ENCODE peak calls at places on chromosomes 1 and 21, in eight cellular contexts. D, T, K, B, E, G, X and F are unnamed samples.

GRCh38 chr1:15056515-15057285 is 96.8 kb upstream of the TMEM51 start:
- DNase-seq in D (peak; percentile 18), T (no peak), K (no peak), B (peak; percentile 71), E (peak; percentile 54), G (no peak), X (no peak), F (peak; percentile 46)

GRCh38 chr1:240999826-241000225 is 357.2 kb downstream of the RGS7 start:
- DNase-seq in D (no peak), T (no peak), K (no peak), B (no peak), E (no peak), G (no peak), X (no peak), F (no peak)

GRCh38 chr21:34924767-34925425 is 124.2 kb downstream of the RUNX1 start:
- DNase-seq in D (no peak), T (no peak), K (no peak), B (no peak), E (no peak), G (no peak), X (no peak), F (no peak)

GRCh38 chr1:247304046-247304445 is 27.6 kb downstream of the ZNF496 start:
- DNase-seq in D (no peak), T (no peak), K (no peak), B (no peak), E (no peak), G (no peak), X (no peak), F (no peak)

GRCh38 chr1:192884241-192884640 is 75.4 kb downstream of the RGS2 start:
- DNase-seq in D (no peak), T (no peak), K (no peak), B (no peak), E (no peak), G (no peak), X (no peak), F (no peak)

GRCh38 chr21:39799178-39799577 is 54.2 kb downstream of the IGSF5 start:
- DNase-seq in D (no peak), T (no peak), K (no peak), B (no peak), E (no peak), G (no peak), X (peak; percentile 68), F (no peak)

GRCh38 chr1:242017580-242018233 is 18.8 kb upstream of the MAP1LC3C start:
- DNase-seq in D (no peak), T (peak; percentile 65), K (no peak), B (peak; percentile 21), E (peak; percentile 55), G (peak; percentile 24), X (peak; percentile 66), F (peak; percentile 86)

GRCh38 chr1:29235955-29236742 is at the start of gene PTPRU:
- DNase-seq in D (no peak), T (peak; percentile 51), K (peak; percentile 90), B (peak; percentile 58), E (peak; percentile 74), G (peak; percentile 89), X (peak; percentile 64), F (peak; percentile 65)

GRCh38 chr1:84037758-84038611 is 39.1 kb upstream of the TTLL7 start:
- DNase-seq in D (no peak), T (no peak), K (no peak), B (no peak), E (no peak), G (no peak), X (no peak), F (no peak)

GRCh38 chr21:42513985-42514882 is 582 bp downstream of the SLC37A1 start:
- DNase-seq in D (no peak), T (no peak), K (peak; percentile 70), B (no peak), E (no peak), G (peak; percentile 41), X (no peak), F (peak; percentile 39)

GRCh38 chr1:65310078-65310587 is 790 bp downstream of the DNAJC6 start:
- DNase-seq in D (no peak), T (no peak), K (no peak), B (no peak), E (no peak), G (no peak), X (peak; percentile 44), F (no peak)

GRCh38 chr1:236287356-236287755 is 5.6 kb upstream of the ERO1B start:
- DNase-seq in D (no peak), T (no peak), K (no peak), B (no peak), E (no peak), G (no peak), X (no peak), F (no peak)

GRCh38 chr1:213564215-213564659 is 423.5 kb upstream of the PROX1 start:
- DNase-seq in D (no peak), T (no peak), K (no peak), B (no peak), E (no peak), G (no peak), X (no peak), F (peak; percentile 68)

GRCh38 chr1:230281531-230281930 is 144.6 kb downstream of the PGBD5 start:
- DNase-seq in D (no peak), T (no peak), K (peak; percentile 34), B (peak; percentile 9), E (no peak), G (no peak), X (no peak), F (no peak)

GRCh38 chr1:213987876-213988638 is at the start of gene PROX1:
- DNase-seq in D (peak; percentile 47), T (peak; percentile 72), K (peak; percentile 87), B (peak; percentile 87), E (peak; percentile 86), G (peak; percentile 68), X (peak; percentile 83), F (peak; percentile 86)

GRCh38 chr1:11099310-11100148 is at the start of gene EXOSC10:
- DNase-seq in D (peak; percentile 63), T (peak; percentile 92), K (peak; percentile 97), B (peak; percentile 77), E (peak; percentile 89), G (peak; percentile 93), X (peak; percentile 91), F (peak; percentile 91)

GRCh38 chr1:65150583-65151263 is 2.7 kb downstream of the AK4 start:
- DNase-seq in D (no peak), T (no peak), K (no peak), B (no peak), E (no peak), G (no peak), X (no peak), F (no peak)

GRCh38 chr1:220300442-220301121 is 28.3 kb upstream of the RAB3GAP2 start:
- DNase-seq in D (peak; percentile 79), T (peak; percentile 85), K (peak; percentile 63), B (peak; percentile 91), E (peak; percentile 95), G (no peak), X (peak; percentile 72), F (peak; percentile 91)

GRCh38 chr21:43603641-43604504 is 55.4 kb downstream of the HSF2BP start:
- DNase-seq in D (no peak), T (no peak), K (no peak), B (peak; percentile 67), E (peak; percentile 61), G (no peak), X (no peak), F (no peak)

GRCh38 chr1:91511386-91511785 is 10.7 kb downstream of the CDC7 start:
- DNase-seq in D (no peak), T (no peak), K (no peak), B (peak; percentile 68), E (peak; percentile 72), G (no peak), X (no peak), F (peak; percentile 59)

GRCh38 chr21:33386222-33386784 is 16.9 kb upstream of the IFNGR2 start:
- DNase-seq in D (no peak), T (no peak), K (no peak), B (no peak), E (no peak), G (no peak), X (no peak), F (no peak)

DNA sequence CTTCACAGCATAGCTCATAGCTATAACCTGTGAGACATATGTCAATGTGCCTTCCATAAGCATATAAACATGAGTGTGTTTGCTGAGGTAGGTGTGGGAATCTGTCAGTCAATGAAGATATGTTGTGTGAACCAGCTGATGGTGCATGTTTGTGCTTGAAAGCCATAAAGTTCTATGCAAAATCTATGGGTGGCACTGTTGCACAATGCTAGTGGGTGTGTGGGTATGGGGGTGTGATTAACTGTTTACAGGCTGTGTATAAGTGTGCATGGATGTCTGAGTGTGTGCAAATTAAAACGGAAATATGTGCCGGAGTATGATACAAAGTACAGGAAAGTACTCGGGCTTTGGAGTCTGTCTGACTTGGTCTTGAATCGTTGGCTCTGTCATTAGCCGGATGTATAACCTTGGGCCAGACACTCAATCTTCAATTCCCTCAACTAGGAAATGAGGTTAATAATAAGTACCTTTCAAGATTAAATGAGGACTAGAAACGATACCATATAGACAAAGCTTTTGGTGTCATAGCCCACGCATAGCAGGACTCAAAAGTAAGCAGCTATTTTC is 926 bp upstream of the ATP2B4 start:
- DNase-seq in D (no peak), T (peak; percentile 65), K (no peak), B (no peak), E (peak; percentile 63), G (no peak), X (no peak), F (peak; percentile 96)
- TF ChIP-seq CTCF in D (no peak), T (peak; percentile 30), K (no peak), B (peak; percentile 21), E (peak; percentile 17), G (no peak), X (peak; percentile 65), F (peak; percentile 28)

DNA sequence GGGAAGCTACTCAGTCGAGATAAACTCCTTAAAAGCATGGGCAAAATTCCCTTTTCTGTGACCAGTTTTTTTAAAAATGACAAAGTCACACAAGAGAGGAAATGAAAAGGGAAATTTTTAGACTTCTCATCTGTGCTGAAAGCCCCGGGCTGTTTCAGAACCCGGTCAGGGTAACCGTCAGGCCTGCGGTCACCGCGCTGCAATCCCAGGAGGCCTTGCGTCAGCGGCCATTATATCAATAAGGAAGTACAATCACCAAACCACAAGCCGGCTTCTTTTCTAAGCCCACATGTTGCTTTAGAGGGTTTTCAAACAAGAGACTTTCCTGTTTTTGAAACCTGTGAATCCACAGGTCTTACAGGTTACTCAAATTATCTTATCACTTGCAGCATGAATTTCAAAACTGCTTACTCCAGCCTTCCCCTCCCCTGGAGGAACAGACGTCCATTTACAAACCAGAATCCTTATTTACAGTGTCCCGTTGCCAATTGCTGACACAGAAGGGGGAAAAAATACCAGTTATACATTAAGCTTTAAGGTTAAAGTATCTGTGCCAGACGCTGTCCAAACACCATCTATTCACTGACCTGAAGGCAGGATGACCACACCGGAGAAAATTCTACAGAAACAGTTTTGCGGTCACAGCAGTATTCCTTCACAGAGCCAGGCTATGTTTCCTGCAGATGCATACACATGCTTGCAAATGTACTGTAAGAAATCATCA is 165.3 kb downstream of the TOMM20 start:
- DNase-seq in D (peak; percentile 86), T (peak; percentile 78), K (peak; percentile 90), B (peak; percentile 95), E (peak; percentile 94), G (no peak), X (no peak), F (peak; percentile 50)
- TF ChIP-seq CTCF in D (no peak), T (no peak), K (no peak), B (no peak), E (no peak), G (no peak), X (no peak), F (no peak)

GRCh38 chr1:76868154-76868882 is 1.0 kb downstream of the ST6GALNAC5 start:
- DNase-seq in D (no peak), T (peak; percentile 17), K (peak; percentile 54), B (peak; percentile 29), E (peak; percentile 41), G (peak; percentile 37), X (peak; percentile 84), F (peak; percentile 21)
- TF ChIP-seq CTCF in D (peak; percentile 23), T (peak; percentile 41), K (no peak), B (no peak), E (peak; percentile 17), G (no peak), X (no peak), F (peak; percentile 32)

GRCh38 chr1:43059640-43060574 is 101.2 kb upstream of the SLC2A1 start:
- DNase-seq in D (peak; percentile 29), T (no peak), K (no peak), B (peak; percentile 71), E (no peak), G (no peak), X (no peak), F (no peak)
- TF ChIP-seq CTCF in D (no peak), T (no peak), K (no peak), B (no peak), E (no peak), G (no peak), X (no peak), F (no peak)